ENCODE peak calls at places on chromosomes 13 and 19, in five cellular contexts. J, C, V, K and W are unnamed samples.
A peak's percentile ranks its signal among the peaks of the same experiment; 100 is the strongest.

GRCh38 chr19:27843861-27844260 is 1369.1 kb downstream of the UQCRFS1 start:
- DNase-seq in C (no peak), K (no peak), V (no peak), J (no peak), W (no peak)

GRCh38 chr13:26964278-26965057 is 203.9 kb upstream of the GPR12 start:
- DNase-seq in V (no peak), K (no peak), C (no peak), J (no peak), W (no peak)

GRCh38 chr19:42388851-42389489 is 1.1 kb downstream of the CNFN start:
- DNase-seq in V (no peak), C (no peak), J (no peak), K (no peak), W (no peak)

GRCh38 chr19:13104848-13105646 is 2.4 kb upstream of the LYL1 start:
- DNase-seq in J (no peak), V (no peak), C (no peak), K (no peak), W (no peak)

GRCh38 chr13:74907788-74908187 is 574.2 kb downstream of the TBC1D4 start:
- DNase-seq in C (no peak), V (no peak), K (no peak), J (no peak), W (no peak)

GRCh38 chr19:58037927-58038687 is 4.3 kb downstream of the ZSCAN1 start:
- DNase-seq in C (peak; percentile 80), K (no peak), V (no peak), J (no peak), W (no peak)

GRCh38 chr19:47110521-47111080 is 3.0 kb downstream of the ZC3H4 start:
- DNase-seq in K (no peak), J (peak; percentile 33), V (no peak), C (no peak), W (no peak)

GRCh38 chr13:113935523-113935922 is 38.4 kb downstream of the C13orf46 start:
- DNase-seq in K (no peak), C (no peak), J (no peak), V (no peak), W (no peak)

GRCh38 chr19:47660435-47660832 is 51.5 kb downstream of the BICRA start:
- DNase-seq in K (no peak), C (no peak), J (no peak), V (no peak), W (no peak)